ENCODE peak calls at places on chromosomes 12 and 14, in four cellular contexts. J is body of pancreas, B is pancreas, G is heart right ventricle. Z is an unnamed sample.

GRCh38 chr12:59763835-59764234 is 168.0 kb downstream of the SLC16A7 start:
- DNase-seq in J (no peak), B (no peak), G (no peak), Z (no peak)

GRCh38 chr14:52700701-52701172 is 5.4 kb upstream of the ERO1A start:
- DNase-seq in J (peak), B (no peak), G (no peak), Z (no peak)

GRCh38 chr12:76138656-76139055 is 54.2 kb upstream of the NAP1L1 start:
- DNase-seq in J (no peak), B (no peak), G (no peak), Z (no peak)

GRCh38 chr12:101527682-101528081 is 52.5 kb downstream of the SPIC start:
- DNase-seq in J (no peak), B (no peak), G (peak), Z (no peak)

GRCh38 chr14:99393059-99393655 is 87.5 kb downstream of the SETD3 start:
- DNase-seq in J (peak), B (no peak), G (no peak), Z (no peak)

GRCh38 chr12:30882706-30883105 is 43.8 kb upstream of the TSPAN11 start:
- DNase-seq in J (no peak), B (no peak), G (no peak), Z (no peak)

GRCh38 chr12:131137836-131138637 is 184.3 kb downstream of the ADGRD1 start:
- DNase-seq in J (peak), B (no peak), G (no peak), Z (no peak)

GRCh38 chr14:33061667-33062325 is 123.1 kb downstream of the NPAS3 start:
- DNase-seq in J (no peak), B (no peak), G (no peak), Z (no peak)

GRCh38 chr14:49634547-49635334 is at the start of gene DNAAF2:
- DNase-seq in J (peak), B (peak), G (peak), Z (peak)

GRCh38 chr12:96474206-96474605 is 15.2 kb upstream of the CFAP54 start:
- DNase-seq in J (no peak), B (no peak), G (no peak), Z (no peak)
- TF ChIP-seq CTCF in J (no peak), B (no peak), G (no peak), Z (no peak)

GRCh38 chr14:63993992-63994391 is 141.2 kb downstream of the SYNE2 start:
- DNase-seq in J (no peak), B (no peak), G (no peak), Z (no peak)
- TF ChIP-seq CTCF in J (peak), B (no peak), G (peak), Z (no peak)

GRCh38 chr12:57474430-57474829 is 5.2 kb downstream of the ARHGAP9 start:
- DNase-seq in J (no peak), B (no peak), G (no peak), Z (no peak)
- TF ChIP-seq CTCF in J (no peak), B (no peak), G (no peak), Z (no peak)

GRCh38 chr14:51674294-51675002 is 22.7 kb downstream of the FRMD6 start:
- DNase-seq in J (no peak), B (no peak), G (no peak), Z (no peak)
- TF ChIP-seq CTCF in J (no peak), B (no peak), G (no peak), Z (no peak)

DNA sequence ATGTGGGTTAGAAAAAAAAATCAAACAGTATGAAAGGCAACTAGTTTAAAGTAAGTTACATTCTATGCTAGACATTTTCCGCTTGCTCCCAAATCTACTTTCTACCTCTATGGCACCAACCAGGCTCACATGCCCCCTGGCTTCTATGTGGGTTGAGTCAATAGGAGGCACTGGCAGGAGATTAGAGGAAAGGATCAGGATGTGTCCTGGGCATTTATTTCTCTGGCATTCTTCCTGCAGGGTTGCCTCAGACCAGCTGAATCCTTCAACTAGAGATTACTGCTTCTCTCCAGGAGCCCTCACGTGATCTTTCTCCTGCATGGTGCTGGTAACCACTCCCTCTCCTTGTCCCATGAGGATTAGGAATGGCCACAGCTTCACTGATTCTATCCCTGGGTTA is 14.9 kb upstream of the CCDC60 start:
- DNase-seq in J (no peak), B (no peak), G (no peak), Z (no peak)
- TF ChIP-seq CTCF in J (no peak), B (no peak), G (no peak), Z (no peak)

DNA sequence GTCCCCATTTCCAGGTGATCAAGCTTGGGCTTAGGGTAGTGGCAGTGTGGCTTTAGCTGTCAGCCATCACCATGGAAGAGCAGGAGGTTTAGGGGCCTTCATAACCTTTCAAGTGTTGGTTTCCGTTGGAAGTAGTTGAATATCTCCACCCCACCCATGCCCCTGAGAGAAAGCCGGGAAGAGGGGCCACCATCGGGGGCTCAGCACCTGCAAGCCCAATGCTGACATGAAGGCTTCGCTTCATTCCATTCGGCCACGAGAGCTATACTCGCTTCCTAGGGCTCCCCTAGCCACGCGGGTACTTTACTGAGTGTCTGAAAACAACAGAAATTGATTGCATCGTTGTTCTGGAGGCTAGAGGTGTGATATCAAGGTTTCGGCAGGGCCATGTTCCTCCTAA is 234.8 kb downstream of the ZFP36L1 start:
- DNase-seq in J (no peak), B (no peak), G (no peak), Z (no peak)
- TF ChIP-seq CTCF in J (no peak), B (no peak), G (no peak), Z (no peak)

GRCh38 chr14:23286020-23286903 is at the start of gene HOMEZ:
- DNase-seq in J (peak), B (peak), G (peak), Z (peak)
- TF ChIP-seq CTCF in J (no peak), B (no peak), G (peak), Z (no peak)

DNA sequence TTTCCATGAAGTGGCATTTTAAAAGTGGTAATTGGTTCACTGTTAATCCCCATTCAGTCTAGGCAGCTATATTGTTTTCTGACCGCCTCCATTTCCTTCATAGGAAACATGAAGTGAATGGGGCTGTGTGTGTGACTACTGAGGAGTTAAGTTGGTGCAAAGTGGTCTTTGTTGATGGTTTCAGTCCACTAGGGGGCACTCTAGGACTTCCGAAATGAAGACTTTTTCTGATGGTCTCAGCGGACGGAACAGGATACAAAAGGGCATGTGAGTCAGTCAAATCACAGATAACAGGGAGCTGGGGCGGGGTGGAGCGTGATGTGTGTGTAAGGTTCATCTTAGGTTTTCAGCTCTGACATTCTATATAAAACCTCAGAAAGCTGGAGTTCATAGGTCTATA is 240.1 kb upstream of the OR4E1 start:
- DNase-seq in J (peak), B (peak), G (peak), Z (peak)
- TF ChIP-seq CTCF in J (peak), B (no peak), G (peak), Z (peak)

DNA sequence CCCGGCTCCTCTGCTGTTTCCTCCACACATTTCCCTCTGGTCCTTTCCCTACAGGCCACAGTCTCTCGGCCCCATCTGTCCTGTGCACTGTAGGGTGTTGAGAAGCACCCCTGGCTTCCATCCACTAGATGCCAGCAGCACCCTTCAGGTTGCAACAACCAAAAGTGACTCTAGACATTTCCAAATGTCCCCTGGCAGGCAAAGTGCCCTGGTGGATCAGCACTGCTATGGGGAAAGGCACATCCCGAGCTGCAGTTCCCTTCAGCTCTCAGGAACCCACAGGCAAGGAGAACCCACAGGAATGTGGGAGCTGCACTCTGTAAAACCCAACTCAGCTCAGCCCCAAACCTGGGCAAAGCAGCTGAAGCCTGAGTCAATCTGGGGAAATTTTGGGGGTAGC is 77.0 kb downstream of the RBM19 start:
- DNase-seq in J (no peak), B (no peak), G (no peak), Z (no peak)
- TF ChIP-seq CTCF in J (no peak), B (no peak), G (no peak), Z (no peak)

Z was measured in activated B cell treated with CpG ODN at 0.5 μM for 24 hours.